ENCODE peak calls at places on chromosomes 3 and 15, in eight cellular contexts. K, Q, S, L, N, Y, G and A are unnamed samples.

GRCh38 chr3:142724682-142725351 is 983 bp downstream of the TRPC1 start:
- DNase-seq in K (peak), Q (peak), S (peak), L (peak), N (peak), Y (peak), G (peak), A (no peak)

GRCh38 chr3:190591080-190591479 is 77.2 kb downstream of the IL1RAP start:
- DNase-seq in K (no peak), Q (no peak), S (no peak), L (no peak), N (no peak), Y (no peak), G (no peak), A (no peak)

GRCh38 chr15:75695634-75696302 is 16.9 kb downstream of the CSPG4 start:
- DNase-seq in K (no peak), Q (no peak), S (no peak), L (no peak), N (no peak), Y (no peak), G (no peak), A (peak)

GRCh38 chr3:49771340-49771938 is 14.9 kb downstream of the IP6K1 start:
- DNase-seq in K (no peak), Q (no peak), S (no peak), L (no peak), N (no peak), Y (no peak), G (no peak), A (no peak)

GRCh38 chr3:4898454-4899313 is 80.6 kb upstream of the BHLHE40 start:
- DNase-seq in K (no peak), Q (no peak), S (no peak), L (no peak), N (no peak), Y (no peak), G (peak), A (peak)

GRCh38 chr15:31567861-31568260 is 241.2 kb downstream of the KLF13 start:
- DNase-seq in K (no peak), Q (no peak), S (no peak), L (no peak), N (no peak), Y (no peak), G (no peak), A (no peak)

GRCh38 chr15:37375529-37375928 is 275.2 kb upstream of the MEIS2 start:
- DNase-seq in K (no peak), Q (no peak), S (peak), L (no peak), N (no peak), Y (no peak), G (no peak), A (no peak)

GRCh38 chr15:72733941-72734738 is 48.1 kb downstream of the BBS4 start:
- DNase-seq in K (no peak), Q (no peak), S (no peak), L (no peak), N (no peak), Y (no peak), G (no peak), A (no peak)

GRCh38 chr15:37372064-37372463 is 271.7 kb upstream of the MEIS2 start:
- DNase-seq in K (no peak), Q (no peak), S (no peak), L (no peak), N (no peak), Y (no peak), G (no peak), A (no peak)

GRCh38 chr15:74950078-74951000 is 6.2 kb downstream of the RPP25 start:
- DNase-seq in K (peak), Q (peak), S (peak), L (peak), N (peak), Y (peak), G (peak), A (peak)

GRCh38 chr3:194330579-194330978 is 20.5 kb downstream of the CPN2 start:
- DNase-seq in K (no peak), Q (no peak), S (no peak), L (no peak), N (no peak), Y (no peak), G (peak), A (no peak)

GRCh38 chr3:172156309-172156998 is 117.1 kb downstream of the FNDC3B start:
- DNase-seq in K (peak), Q (no peak), S (no peak), L (no peak), N (no peak), Y (no peak), G (no peak), A (no peak)

GRCh38 chr15:67135494-67135893 is 70.1 kb downstream of the SMAD3 start:
- DNase-seq in K (peak), Q (peak), S (no peak), L (no peak), N (no peak), Y (no peak), G (peak), A (no peak)

GRCh38 chr3:124887177-124887995 is at the start of gene ITGB5:
- DNase-seq in K (peak), Q (peak), S (peak), L (peak), N (no peak), Y (peak), G (peak), A (peak)

GRCh38 chr3:146834917-146835316 is 229.8 kb upstream of the PLSCR5 start:
- DNase-seq in K (no peak), Q (no peak), S (no peak), L (no peak), N (no peak), Y (no peak), G (peak), A (no peak)

GRCh38 chr3:108051005-108051404 is 39.8 kb downstream of the CD47 start:
- DNase-seq in K (peak), Q (no peak), S (no peak), L (no peak), N (no peak), Y (no peak), G (no peak), A (no peak)

GRCh38 chr3:153096611-153097200 is 65.3 kb upstream of the RAP2B start:
- DNase-seq in K (no peak), Q (no peak), S (no peak), L (no peak), N (no peak), Y (no peak), G (no peak), A (no peak)

GRCh38 chr3:170090601-170090981 is 52.8 kb downstream of the GPR160 start:
- DNase-seq in K (no peak), Q (no peak), S (no peak), L (no peak), N (no peak), Y (no peak), G (no peak), A (no peak)

GRCh38 chr3:174821477-174821876 is 37.7 kb upstream of the NAALADL2 start:
- DNase-seq in K (no peak), Q (no peak), S (no peak), L (no peak), N (no peak), Y (no peak), G (peak), A (no peak)

GRCh38 chr3:39515681-39516441 is 48.4 kb downstream of the MOBP start:
- DNase-seq in K (no peak), Q (no peak), S (no peak), L (no peak), N (no peak), Y (no peak), G (no peak), A (no peak)

GRCh38 chr15:65952425-65953053 is 83.2 kb downstream of the RAB11A start:
- DNase-seq in K (peak), Q (no peak), S (peak), L (peak), N (no peak), Y (no peak), G (peak), A (peak)

GRCh38 chr3:46492890-46493547 is 4.8 kb upstream of the RTP3 start:
- DNase-seq in K (no peak), Q (no peak), S (no peak), L (no peak), N (no peak), Y (no peak), G (no peak), A (no peak)

GRCh38 chr3:30778923-30779322 is 115.5 kb downstream of the GADL1 start:
- DNase-seq in K (no peak), Q (no peak), S (no peak), L (no peak), N (no peak), Y (no peak), G (no peak), A (no peak)

GRCh38 chr15:100101389-100102089 is 240.2 kb downstream of the ADAMTS17 start:
- DNase-seq in K (no peak), Q (no peak), S (no peak), L (no peak), N (no peak), Y (no peak), G (no peak), A (no peak)

GRCh38 chr3:126355251-126355650 is 2.0 kb downstream of the KLF15 start:
- DNase-seq in K (no peak), Q (no peak), S (no peak), L (no peak), N (no peak), Y (no peak), G (no peak), A (no peak)

GRCh38 chr15:65302061-65302460 is 2.4 kb upstream of the RNU5B-1 start:
- DNase-seq in K (no peak), Q (no peak), S (no peak), L (no peak), N (no peak), Y (no peak), G (no peak), A (no peak)

GRCh38 chr15:87420017-87420416 is 836.5 kb downstream of the NTRK3 start:
- DNase-seq in K (no peak), Q (no peak), S (no peak), L (no peak), N (no peak), Y (no peak), G (no peak), A (no peak)

GRCh38 chr3:169666501-169667379 is 3.2 kb upstream of the MECOM start:
- DNase-seq in K (no peak), Q (no peak), S (peak), L (peak), N (no peak), Y (no peak), G (no peak), A (peak)

GRCh38 chr3:70853161-70853560 is 540.7 kb upstream of the MDFIC2 start:
- DNase-seq in K (no peak), Q (no peak), S (no peak), L (no peak), N (no peak), Y (no peak), G (no peak), A (no peak)

GRCh38 chr3:70851066-70851465 is 538.6 kb upstream of the MDFIC2 start:
- DNase-seq in K (no peak), Q (no peak), S (no peak), L (no peak), N (no peak), Y (no peak), G (no peak), A (no peak)

GRCh38 chr3:70854108-70854507 is 541.7 kb upstream of the MDFIC2 start:
- DNase-seq in K (no peak), Q (no peak), S (peak), L (no peak), N (no peak), Y (no peak), G (no peak), A (no peak)

GRCh38 chr3:70855139-70855538 is 542.7 kb upstream of the MDFIC2 start:
- DNase-seq in K (no peak), Q (no peak), S (no peak), L (no peak), N (no peak), Y (no peak), G (peak), A (no peak)

DNA sequence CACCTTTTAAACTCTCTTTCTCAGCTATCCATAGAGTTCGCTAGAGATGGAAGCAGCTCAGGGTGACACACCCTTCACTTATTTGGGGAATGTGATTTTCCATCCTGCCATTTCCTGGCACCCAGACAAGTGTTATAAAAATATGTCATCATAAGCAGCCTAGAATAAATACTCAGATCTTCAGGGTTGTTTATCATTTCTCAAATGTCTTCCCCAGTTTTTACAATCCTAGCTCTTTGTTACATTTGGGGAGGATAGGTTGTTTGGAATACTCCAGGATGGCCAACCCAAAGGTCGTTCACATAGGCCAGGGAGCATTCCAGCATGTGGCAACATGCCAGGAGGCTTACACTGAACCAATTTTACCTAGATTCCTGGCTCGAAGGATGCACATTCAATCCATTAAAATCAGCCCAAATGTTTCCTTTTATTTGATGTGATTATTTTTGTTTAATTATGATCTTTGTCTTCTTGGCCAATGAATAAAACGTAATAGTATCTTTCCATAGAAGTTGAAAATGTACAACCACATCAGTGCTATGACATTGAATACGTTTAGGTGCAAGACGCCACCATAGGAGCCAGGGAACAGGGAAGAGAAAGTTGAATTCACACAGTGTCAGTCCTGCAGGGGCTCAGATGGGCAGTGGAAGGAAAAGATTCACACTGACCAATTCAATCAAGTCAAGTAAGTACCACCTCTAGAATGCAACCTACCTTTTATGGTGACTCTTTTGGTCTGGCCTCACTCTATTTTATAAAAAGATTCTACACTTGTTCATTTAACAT is 537.7 kb upstream of the MDFIC2 start:
- DNase-seq in K (peak), Q (no peak), S (no peak), L (no peak), N (no peak), Y (peak), G (peak), A (no peak)
- TF ChIP-seq CTCF in K (no peak), Q (no peak), S (no peak), L (no peak), N (no peak), Y (no peak), G (no peak), A (no peak)

GRCh38 chr15:29433050-29433318 is 163.4 kb upstream of the NSMCE3 start:
- DNase-seq in K (no peak), Q (no peak), S (no peak), L (no peak), N (no peak), Y (no peak), G (no peak), A (no peak)
- TF ChIP-seq CTCF in K (no peak), Q (no peak), S (no peak), L (no peak), N (no peak), Y (no peak), G (no peak), A (no peak)

GRCh38 chr3:41574900-41575299 is 375.6 kb downstream of the CTNNB1 start:
- DNase-seq in K (no peak), Q (no peak), S (peak), L (no peak), N (no peak), Y (no peak), G (no peak), A (no peak)
- TF ChIP-seq CTCF in K (no peak), Q (no peak), S (peak), L (no peak), N (no peak), Y (no peak), G (no peak), A (no peak)

DNA sequence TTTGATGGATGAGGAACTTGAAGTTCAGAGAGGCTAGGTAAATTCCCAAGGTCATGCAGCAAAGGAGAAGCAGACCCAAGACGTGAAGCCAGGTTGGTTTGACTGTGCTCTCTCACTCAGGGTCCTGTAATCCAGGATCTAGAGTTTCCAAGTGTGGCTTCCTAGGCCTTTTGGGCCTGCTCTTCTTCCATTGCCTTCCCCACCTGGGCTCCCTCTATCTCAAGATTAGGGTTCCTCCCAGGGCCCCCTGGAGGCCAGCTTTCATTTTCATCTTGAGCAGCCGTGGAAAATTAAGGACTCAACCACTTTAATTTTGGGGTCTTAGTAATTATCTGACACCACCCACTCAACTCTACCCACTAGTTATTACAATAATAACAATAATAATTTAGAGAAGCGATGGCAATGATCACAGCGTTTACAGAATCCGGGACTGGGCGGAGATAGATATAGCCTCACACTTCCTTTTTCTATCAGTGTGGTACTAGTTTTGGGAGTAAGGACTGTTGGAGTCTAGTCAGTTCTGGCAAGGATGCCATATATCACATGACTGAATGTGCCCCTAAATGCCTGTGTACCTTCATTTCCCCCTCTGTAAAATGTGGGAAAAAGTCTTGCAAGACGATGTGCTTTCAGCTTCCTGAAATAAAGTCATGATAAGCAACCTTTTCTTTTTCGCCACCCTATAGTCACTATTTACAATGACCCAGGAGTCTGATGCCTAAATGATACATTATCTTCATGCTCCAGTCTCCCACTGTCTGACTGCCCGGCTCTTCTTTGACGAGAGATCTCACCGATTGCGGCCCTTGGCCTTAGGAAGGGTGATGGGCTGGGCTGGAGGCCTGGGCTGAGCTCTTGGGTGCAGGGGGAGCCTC is 30.2 kb upstream of the MAGEF1 start:
- DNase-seq in K (no peak), Q (peak), S (peak), L (no peak), N (no peak), Y (peak), G (no peak), A (no peak)
- TF ChIP-seq CTCF in K (no peak), Q (no peak), S (no peak), L (no peak), N (no peak), Y (no peak), G (no peak), A (no peak)

GRCh38 chr3:27681249-27681748 is 40.8 kb downstream of the EOMES start:
- DNase-seq in K (peak), Q (no peak), S (peak), L (peak), N (peak), Y (no peak), G (peak), A (peak)
- TF ChIP-seq CTCF in K (peak), Q (peak), S (peak), L (peak), N (peak), Y (peak), G (peak), A (peak)

GRCh38 chr3:11095932-11096265 is 58.4 kb upstream of the HRH1 start:
- DNase-seq in K (peak), Q (no peak), S (peak), L (no peak), N (no peak), Y (no peak), G (no peak), A (no peak)
- TF ChIP-seq CTCF in K (peak), Q (no peak), S (peak), L (no peak), N (no peak), Y (no peak), G (peak), A (no peak)

DNA sequence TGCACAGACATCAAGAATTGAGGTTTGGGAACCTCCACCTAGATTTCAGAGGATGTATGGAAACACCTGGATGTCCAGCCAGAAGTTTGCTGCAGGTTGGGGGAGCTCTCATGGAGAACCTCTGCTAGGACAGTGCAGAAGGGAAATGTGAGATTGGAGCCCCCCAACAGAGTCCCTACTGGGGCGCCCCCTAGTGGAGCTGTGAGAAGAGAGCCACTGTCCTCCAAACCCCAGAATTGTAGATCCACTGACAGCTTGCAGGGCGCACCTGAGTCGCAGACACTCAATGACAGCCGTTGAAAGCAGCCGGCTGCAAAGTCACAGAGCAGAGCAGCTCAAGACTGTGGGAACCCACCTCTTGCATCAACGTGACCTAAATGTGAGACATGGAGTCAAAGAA is 34.6 kb upstream of the EPHA6 start:
- DNase-seq in K (no peak), Q (no peak), S (no peak), L (no peak), N (no peak), Y (no peak), G (no peak), A (no peak)
- TF ChIP-seq CTCF in K (no peak), Q (no peak), S (peak), L (peak), N (no peak), Y (no peak), G (no peak), A (peak)

GRCh38 chr3:11509175-11510000 is 134.3 kb downstream of the VGLL4 start:
- DNase-seq in K (peak), Q (peak), S (peak), L (no peak), N (no peak), Y (peak), G (peak), A (no peak)

GRCh38 chr3:11513817-11514135 is 129.9 kb downstream of the VGLL4 start:
- DNase-seq in K (no peak), Q (no peak), S (no peak), L (no peak), N (no peak), Y (no peak), G (no peak), A (no peak)

GRCh38 chr3:11517601-11518000 is 126.1 kb downstream of the VGLL4 start:
- DNase-seq in K (no peak), Q (no peak), S (no peak), L (no peak), N (no peak), Y (no peak), G (no peak), A (no peak)

GRCh38 chr3:11510001-11510760 is 133.5 kb downstream of the VGLL4 start:
- DNase-seq in K (no peak), Q (no peak), S (peak), L (no peak), N (no peak), Y (peak), G (no peak), A (no peak)

GRCh38 chr3:11514191-11514770 is 129.4 kb downstream of the VGLL4 start:
- DNase-seq in K (peak), Q (no peak), S (no peak), L (no peak), N (no peak), Y (peak), G (peak), A (no peak)
- TF ChIP-seq CTCF in K (no peak), Q (no peak), S (no peak), L (no peak), N (no peak), Y (no peak), G (no peak), A (no peak)